ENCODE peak calls at places on chromosomes 13 and 19, in seven cellular contexts. A is keratinocyte, D is uterus, N is IMR-90, E is lung, B is cardiac muscle cell, H is K562. X is an unnamed sample.
A peak's percentile ranks its signal among the peaks of the same experiment; 100 is the strongest.

GRCh38 chr19:7528522-7529245 is 6.3 kb downstream of the MCOLN1 start:
- DNase-seq in A (no peak), D (no peak), N (no peak), E (no peak), B (no peak), H (no peak), X (no peak)

GRCh38 chr13:92621985-92622384 is 604.6 kb upstream of the GPC6 start:
- DNase-seq in A (no peak), D (no peak), N (no peak), E (no peak), B (no peak), H (no peak), X (no peak)

GRCh38 chr19:54319049-54319448 is 6.1 kb upstream of the LILRA5 start:
- DNase-seq in A (no peak), D (no peak), N (no peak), E (no peak), B (no peak), H (no peak), X (no peak)

GRCh38 chr13:47085346-47085745 is 188.5 kb upstream of the HTR2A start:
- DNase-seq in A (no peak), D (no peak), N (peak; percentile 44), E (no peak), B (no peak), H (no peak), X (no peak)

GRCh38 chr13:78867655-78868054 is 208.7 kb upstream of the OBI1 start:
- DNase-seq in A (no peak), D (no peak), N (no peak), E (no peak), B (no peak), H (no peak), X (no peak)

GRCh38 chr19:435707-436412 is 25.0 kb downstream of the SHC2 start:
- DNase-seq in A (no peak), D (no peak), N (no peak), E (no peak), B (no peak), H (no peak), X (no peak)

GRCh38 chr19:6891761-6892385 is 4.5 kb downstream of the ADGRE1 start:
- DNase-seq in A (no peak), D (no peak), N (no peak), E (no peak), B (no peak), H (no peak), X (no peak)

GRCh38 chr19:42445948-42446347 is 3.2 kb upstream of the CXCL17 start:
- DNase-seq in A (no peak), D (no peak), N (no peak), E (no peak), B (no peak), H (no peak), X (no peak)

GRCh38 chr13:68850160-68850559 is 1257.5 kb upstream of the ATXN8OS start:
- DNase-seq in A (no peak), D (no peak), N (no peak), E (no peak), B (no peak), H (no peak), X (no peak)

GRCh38 chr19:56091066-56091490 is 30.0 kb downstream of the ZNF787 start:
- DNase-seq in A (no peak), D (no peak), N (peak; percentile 61), E (no peak), B (no peak), H (no peak), X (no peak)

GRCh38 chr19:55495646-55496349 is 7.6 kb downstream of the SSC5D start:
- DNase-seq in A (no peak), D (no peak), N (no peak), E (no peak), B (no peak), H (no peak), X (no peak)

GRCh38 chr13:36288794-36289391 is 8.7 kb downstream of the CCDC169 start:
- DNase-seq in A (no peak), D (no peak), N (no peak), E (no peak), B (peak; percentile 2), H (no peak), X (no peak)

GRCh38 chr13:60583911-60584753 is 187.1 kb downstream of the TDRD3 start:
- DNase-seq in A (no peak), D (peak; percentile 32), N (peak; percentile 73), E (no peak), B (no peak), H (peak; percentile 61), X (no peak)

GRCh38 chr13:93425411-93425810 is 198.8 kb downstream of the GPC6 start:
- DNase-seq in A (no peak), D (no peak), N (no peak), E (no peak), B (no peak), H (no peak), X (no peak)

GRCh38 chr13:101382086-101382485 is 34.2 kb downstream of the NALCN start:
- DNase-seq in A (no peak), D (no peak), N (no peak), E (no peak), B (no peak), H (no peak), X (no peak)

GRCh38 chr13:52809310-52809769 is 39.1 kb downstream of the PCDH8 start:
- DNase-seq in A (peak; percentile 25), D (no peak), N (peak; percentile 39), E (peak; percentile 51), B (peak; percentile 76), H (peak; percentile 82), X (no peak)

GRCh38 chr19:33720155-33720493 is 76.5 kb upstream of the KCTD15 start:
- DNase-seq in A (no peak), D (no peak), N (no peak), E (no peak), B (no peak), H (no peak), X (no peak)

GRCh38 chr19:46615966-46616365 is 8.9 kb downstream of the PTGIR start:
- DNase-seq in A (no peak), D (no peak), N (no peak), E (no peak), B (no peak), H (no peak), X (no peak)

GRCh38 chr13:113849546-113849945 is 14.3 kb downstream of the GAS6 start:
- DNase-seq in A (no peak), D (no peak), N (no peak), E (no peak), B (no peak), H (no peak), X (peak; percentile 34)

GRCh38 chr13:38024431-38024830 is 154.9 kb upstream of the TRPC4 start:
- DNase-seq in A (no peak), D (no peak), N (no peak), E (no peak), B (no peak), H (no peak), X (no peak)

GRCh38 chr13:97225533-97225932 is 3.4 kb downstream of the MBNL2 start:
- DNase-seq in A (no peak), D (no peak), N (no peak), E (no peak), B (no peak), H (no peak), X (no peak)

DNA sequence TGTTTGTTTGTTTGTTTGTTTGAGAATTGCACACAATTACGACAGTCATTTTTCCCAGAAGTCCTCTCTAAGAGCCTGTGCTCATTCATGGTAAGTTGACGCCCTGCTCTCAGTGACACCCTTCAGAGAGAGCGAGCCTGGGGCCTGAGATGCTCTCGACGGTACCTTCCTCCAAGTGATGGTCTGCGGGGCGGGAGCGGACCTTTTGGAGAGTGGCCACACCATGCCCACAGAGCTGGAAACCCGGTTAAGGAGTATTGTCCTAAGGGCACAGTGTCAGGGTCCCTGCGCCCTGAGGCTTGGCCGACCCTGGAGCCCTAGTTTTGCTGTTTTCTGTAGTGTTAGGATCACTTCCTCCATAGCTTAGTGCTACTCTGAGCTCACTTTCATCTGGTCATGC is 3.6 kb downstream of the POP4 start:
- DNase-seq in A (no peak), D (no peak), N (no peak), E (no peak), B (no peak), H (no peak), X (no peak)
- H3K36me3 ChIP-seq in A (peaks cover 29% of the 10 kb centered on the region), D (no peaks in the 10 kb centered on the region), N (peaks cover 38% of the 10 kb centered on the region), E (peaks cover 20% of the 10 kb centered on the region), B (peaks cover 15% of the 10 kb centered on the region), H (peaks cover 58% of the 10 kb centered on the region), X (peaks cover 37% of the 10 kb centered on the region)

GRCh38 chr19:27722625-27723024 is 1490.3 kb downstream of the UQCRFS1 start:
- DNase-seq in A (no peak), D (no peak), N (no peak), E (no peak), B (no peak), H (no peak), X (no peak)
- H3K9me3 ChIP-seq in A (no peaks in the 10 kb centered on the region), D (no peaks in the 10 kb centered on the region), N (peaks cover 8% of the 10 kb centered on the region), E (peaks cover 6% of the 10 kb centered on the region), B (peaks cover 5% of the 10 kb centered on the region), H (no peaks in the 10 kb centered on the region), X (peaks cover 12% of the 10 kb centered on the region)

GRCh38 chr13:21055511-21056045 is 5.8 kb downstream of the LATS2 start:
- DNase-seq in A (no peak), D (no peak), N (no peak), E (no peak), B (no peak), H (no peak), X (no peak)

GRCh38 chr13:21055016-21055415 is 6.4 kb downstream of the LATS2 start:
- DNase-seq in A (no peak), D (no peak), N (no peak), E (no peak), B (no peak), H (no peak), X (no peak)

GRCh38 chr13:21051675-21052074 is 9.7 kb downstream of the LATS2 start:
- DNase-seq in A (no peak), D (no peak), N (no peak), E (no peak), B (no peak), H (no peak), X (no peak)

GRCh38 chr13:21054313-21054712 is 7.1 kb downstream of the LATS2 start:
- DNase-seq in A (no peak), D (no peak), N (no peak), E (no peak), B (no peak), H (no peak), X (no peak)

GRCh38 chr13:21053231-21053630 is 8.2 kb downstream of the LATS2 start:
- DNase-seq in A (peak; percentile 35), D (no peak), N (no peak), E (no peak), B (no peak), H (peak; percentile 15), X (no peak)
- TF ChIP-seq CTCF in A (no peak), D (no peak), N (no peak), E (no peak), B (no peak), H (no peak), X (no peak)

DNA sequence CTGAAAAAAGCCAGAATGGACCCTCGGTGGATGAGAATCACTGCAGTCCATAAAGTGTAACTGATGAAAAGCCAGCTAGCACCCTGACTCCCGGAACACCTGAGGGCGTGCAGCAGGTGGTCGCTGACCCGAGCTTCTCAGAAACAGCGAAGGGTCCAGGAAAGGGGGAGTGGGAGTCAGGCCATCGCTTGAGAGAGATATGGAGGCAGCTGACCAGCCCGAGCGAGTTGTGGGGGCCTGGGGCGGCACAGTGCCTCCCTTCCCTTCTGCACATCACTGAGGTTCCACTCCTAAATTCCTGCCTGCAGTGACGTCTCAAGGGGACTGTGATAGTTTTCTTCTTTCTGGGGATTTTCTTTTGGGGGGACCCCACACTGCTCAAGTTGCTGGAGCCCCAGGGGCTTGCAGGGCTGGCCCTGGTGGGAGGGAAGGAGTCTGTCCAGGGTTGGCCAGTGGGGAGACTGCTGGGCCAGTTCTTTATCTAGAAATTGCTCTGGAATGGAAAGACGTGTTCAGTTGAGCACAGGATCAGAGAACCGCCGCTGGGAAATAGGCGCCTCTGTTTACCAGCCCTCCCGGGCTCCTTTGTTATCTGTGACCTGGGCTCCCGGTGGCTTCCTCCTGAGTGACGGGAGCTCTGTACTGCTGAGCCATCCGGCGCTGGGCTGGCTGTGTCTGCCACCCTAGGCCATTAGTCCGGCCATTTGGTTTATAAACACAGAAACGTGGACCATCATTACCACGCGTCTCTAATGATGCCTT is 71.3 kb downstream of the RAB20 start:
- DNase-seq in A (no peak), D (no peak), N (no peak), E (no peak), B (no peak), H (no peak), X (no peak)
- H3K36me3 ChIP-seq in A (peaks cover 9% of the 10 kb centered on the region), D (no peaks in the 10 kb centered on the region), N (peaks cover 78% of the 10 kb centered on the region), E (peaks cover 39% of the 10 kb centered on the region), B (peaks cover 18% of the 10 kb centered on the region), H (no peaks in the 10 kb centered on the region), X (peaks cover 87% of the 10 kb centered on the region)